ENCODE peak calls at places on chromosomes 3 and 15, in seven cellular contexts. Q, V, I, F, D, R and E are unnamed samples.

GRCh38 chr15:45449878-45450277 is 71.5 kb upstream of the GATM start:
- DNase-seq in D (no peak), Q (no peak), I (no peak), R (no peak), V (no peak), F (no peak), E (no peak)

GRCh38 chr3:126259411-126260391 is 79.3 kb upstream of the ALDH1L1 start:
- DNase-seq in R (peak), I (peak), D (no peak), F (no peak), V (no peak), Q (peak), E (no peak)

GRCh38 chr3:145457825-145458552 is 703.0 kb downstream of the PLOD2 start:
- DNase-seq in R (no peak), V (no peak), F (no peak), I (no peak), Q (no peak), D (no peak), E (no peak)

GRCh38 chr3:65972765-65973164 is 66.0 kb downstream of the MAGI1 start:
- DNase-seq in I (no peak), R (no peak), D (no peak), Q (no peak), F (no peak), V (no peak), E (no peak)

GRCh38 chr3:50089603-50089945 is 855 bp downstream of the RBM5 start:
- DNase-seq in Q (no peak), V (no peak), R (no peak), I (no peak), F (no peak), D (no peak), E (no peak)

GRCh38 chr3:53113293-53114010 is 16.8 kb downstream of the RFT1 start:
- DNase-seq in Q (no peak), R (no peak), V (no peak), F (no peak), D (no peak), I (no peak), E (no peak)

GRCh38 chr3:191809326-191809949 is 348.5 kb downstream of the PYDC2 start:
- DNase-seq in I (no peak), R (peak), V (no peak), Q (no peak), D (peak), F (no peak), E (no peak)

GRCh38 chr15:78951841-78952238 is 7.0 kb upstream of the CTSH start:
- DNase-seq in D (no peak), R (peak), V (no peak), Q (no peak), F (no peak), I (no peak), E (no peak)

GRCh38 chr3:30656624-30657141 is 50.3 kb downstream of the TGFBR2 start:
- DNase-seq in D (no peak), Q (no peak), V (no peak), F (no peak), R (no peak), I (no peak), E (no peak)

GRCh38 chr15:65086680-65087111 is 10.2 kb downstream of the KBTBD13 start:
- DNase-seq in Q (peak), V (no peak), F (no peak), D (no peak), R (no peak), I (no peak), E (no peak)

GRCh38 chr15:69766156-69766555 is 313.5 kb downstream of the RPLP1 start:
- DNase-seq in Q (no peak), V (no peak), D (no peak), F (no peak), I (no peak), R (no peak), E (no peak)

GRCh38 chr3:141371882-141372281 is 3.6 kb downstream of the ZBTB38 start:
- DNase-seq in R (no peak), V (no peak), Q (no peak), I (no peak), D (no peak), F (no peak), E (no peak)

GRCh38 chr3:184259878-184260570 is 1.3 kb downstream of the CAMK2N2 start:
- DNase-seq in I (peak), D (no peak), R (no peak), Q (peak), V (peak), F (no peak), E (peak)

GRCh38 chr15:90362936-90363212 is 10.8 kb downstream of the ZNF774 start:
- DNase-seq in D (no peak), Q (no peak), V (no peak), R (no peak), F (no peak), I (no peak), E (no peak)

GRCh38 chr15:47768730-47769129 is 51.4 kb downstream of the SEMA6D start:
- DNase-seq in D (no peak), F (no peak), I (no peak), R (no peak), V (no peak), Q (no peak), E (no peak)

GRCh38 chr15:79282371-79283251 is at the start of gene ANKRD34C:
- DNase-seq in Q (peak), F (no peak), I (no peak), R (no peak), V (no peak), D (no peak), E (no peak)

GRCh38 chr3:46276497-46277099 is 34.3 kb downstream of the CCR3 start:
- DNase-seq in V (no peak), D (peak), Q (peak), I (peak), R (peak), F (no peak), E (no peak)

GRCh38 chr3:9934235-9934621 is 594 bp downstream of the CRELD1 start:
- DNase-seq in V (no peak), Q (peak), D (no peak), F (no peak), I (peak), R (no peak), E (no peak)

GRCh38 chr3:64022451-64023186 is 675 bp downstream of the PSMD6 start:
- DNase-seq in V (no peak), D (no peak), F (no peak), R (no peak), Q (peak), I (peak), E (peak)

GRCh38 chr15:58537480-58537879 is 105.7 kb downstream of the LIPC start:
- DNase-seq in D (no peak), I (no peak), R (no peak), Q (no peak), V (no peak), F (no peak), E (no peak)

GRCh38 chr3:194879991-194880939 is 194.6 kb downstream of the FAM43A start:
- DNase-seq in F (no peak), I (no peak), D (no peak), Q (peak), R (no peak), V (no peak), E (no peak)

GRCh38 chr3:10420745-10421475 is 84.5 kb downstream of the ATP2B2 start:
- DNase-seq in F (no peak), V (no peak), R (no peak), Q (no peak), I (no peak), D (no peak), E (no peak)

GRCh38 chr3:61466357-61466756 is 95.0 kb upstream of the PTPRG start:
- DNase-seq in F (no peak), V (no peak), D (no peak), R (no peak), Q (no peak), I (no peak), E (no peak)

GRCh38 chr3:112416391-112417212 is 82.7 kb downstream of the BTLA start:
- DNase-seq in I (no peak), D (peak), F (no peak), Q (no peak), V (no peak), R (no peak), E (no peak)

GRCh38 chr15:40349163-40349562 is 1.7 kb upstream of the PHGR1 start:
- DNase-seq in V (no peak), D (no peak), R (peak), Q (no peak), I (no peak), F (no peak), E (no peak)

GRCh38 chr15:40354408-40355171 is 3.4 kb upstream of the DISP2 start:
- DNase-seq in V (no peak), F (no peak), I (peak), R (no peak), Q (peak), D (no peak), E (no peak)

GRCh38 chr15:40353697-40354096 is 2.9 kb downstream of the PHGR1 start:
- DNase-seq in I (no peak), F (no peak), D (no peak), Q (no peak), V (no peak), R (no peak), E (no peak)

GRCh38 chr15:40355976-40356585 is 1.9 kb upstream of the DISP2 start:
- DNase-seq in D (no peak), V (no peak), F (no peak), I (no peak), Q (no peak), R (no peak), E (no peak)

DNA sequence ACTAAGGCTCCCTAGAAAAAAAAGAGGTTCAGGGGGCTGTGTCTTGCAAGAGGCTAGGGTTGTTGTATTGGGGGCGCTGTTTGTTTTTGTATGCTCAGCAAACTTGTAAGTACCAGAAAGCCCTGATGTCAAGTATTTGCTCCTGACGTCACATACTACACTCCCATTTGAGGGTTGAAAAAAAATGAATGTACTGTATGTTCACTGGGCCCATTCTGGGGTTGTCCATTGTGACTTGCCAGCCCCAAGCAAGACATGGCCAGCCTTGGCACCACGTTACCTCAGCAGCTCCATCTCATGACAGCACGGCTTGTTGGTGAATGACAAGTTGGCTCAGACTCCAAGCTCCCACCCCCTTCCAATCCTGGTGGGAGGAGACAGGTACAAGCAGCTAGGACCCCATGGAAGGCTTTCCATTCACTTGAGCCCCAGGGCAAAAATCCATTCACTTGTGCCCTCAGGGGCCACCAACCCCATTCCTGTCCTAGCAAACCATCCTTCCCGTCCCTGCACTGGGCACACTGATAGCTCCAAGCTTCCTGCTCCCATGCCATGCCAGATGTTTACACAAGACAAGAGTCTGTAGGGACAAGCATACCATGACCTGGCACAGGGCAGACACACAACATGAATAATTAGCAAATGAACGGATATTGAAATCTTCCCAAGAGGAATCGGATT is 1.5 kb downstream of the PHGR1 start:
- DNase-seq in V (no peak), F (no peak), R (no peak), I (no peak), D (no peak), Q (no peak), E (no peak)
- TF ChIP-seq POLR2AphosphoS5 in V (no peak), F (no peak), R (no peak), I (no peak), D (no peak), Q (no peak), E (no peak)

GRCh38 chr15:63981596-63982320 is 64.5 kb downstream of the DAPK2 start:
- DNase-seq in V (no peak), R (no peak), D (no peak), I (no peak), Q (no peak), F (no peak), E (no peak)

GRCh38 chr15:63983071-63983711 is 63.1 kb downstream of the DAPK2 start:
- DNase-seq in R (no peak), V (no peak), I (no peak), F (no peak), Q (no peak), D (no peak), E (no peak)

GRCh38 chr15:63984331-63984730 is 62.0 kb downstream of the DAPK2 start:
- DNase-seq in V (no peak), F (no peak), Q (no peak), R (no peak), D (no peak), I (no peak), E (no peak)

GRCh38 chr15:63985221-63986184 is 60.8 kb downstream of the DAPK2 start:
- DNase-seq in R (no peak), V (no peak), D (no peak), I (no peak), Q (no peak), F (no peak), E (no peak)

DNA sequence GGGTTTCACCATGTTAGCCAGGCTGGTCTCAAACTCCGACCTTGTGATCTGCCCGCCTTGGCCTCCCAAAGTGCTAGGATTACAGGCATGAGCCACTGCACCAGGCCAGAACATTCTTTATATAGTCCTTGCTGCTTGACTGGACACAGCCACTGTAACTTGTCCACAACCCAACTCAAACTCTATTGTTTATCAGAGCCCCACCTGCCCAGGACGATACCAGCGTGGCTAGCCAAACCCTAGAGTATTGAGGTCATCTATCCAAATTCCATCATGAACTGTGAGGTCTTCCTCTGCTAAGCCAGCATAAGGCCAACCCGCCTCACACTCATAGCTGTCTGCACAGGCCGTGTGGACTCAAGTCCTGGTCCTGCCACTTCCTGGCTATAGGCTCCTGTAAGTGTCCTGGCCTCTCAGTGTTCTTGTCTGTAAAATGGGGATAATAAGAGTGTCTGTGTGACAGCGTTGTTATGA is 63.9 kb downstream of the DAPK2 start:
- DNase-seq in V (no peak), F (no peak), D (no peak), I (no peak), R (no peak), Q (no peak), E (no peak)
- TF ChIP-seq TAF1 in V (no peak), F (no peak), D (no peak), I (no peak), R (no peak), Q (no peak), E (no peak)

GRCh38 chr3:69763458-69763857 is 24.2 kb downstream of the MITF start:
- DNase-seq in I (no peak), F (no peak), R (no peak), V (no peak), Q (no peak), D (no peak), E (no peak)
- TF ChIP-seq POLR2AphosphoS5 in I (no peak), F (no peak), R (no peak), V (no peak), Q (no peak), D (no peak), E (no peak)

DNA sequence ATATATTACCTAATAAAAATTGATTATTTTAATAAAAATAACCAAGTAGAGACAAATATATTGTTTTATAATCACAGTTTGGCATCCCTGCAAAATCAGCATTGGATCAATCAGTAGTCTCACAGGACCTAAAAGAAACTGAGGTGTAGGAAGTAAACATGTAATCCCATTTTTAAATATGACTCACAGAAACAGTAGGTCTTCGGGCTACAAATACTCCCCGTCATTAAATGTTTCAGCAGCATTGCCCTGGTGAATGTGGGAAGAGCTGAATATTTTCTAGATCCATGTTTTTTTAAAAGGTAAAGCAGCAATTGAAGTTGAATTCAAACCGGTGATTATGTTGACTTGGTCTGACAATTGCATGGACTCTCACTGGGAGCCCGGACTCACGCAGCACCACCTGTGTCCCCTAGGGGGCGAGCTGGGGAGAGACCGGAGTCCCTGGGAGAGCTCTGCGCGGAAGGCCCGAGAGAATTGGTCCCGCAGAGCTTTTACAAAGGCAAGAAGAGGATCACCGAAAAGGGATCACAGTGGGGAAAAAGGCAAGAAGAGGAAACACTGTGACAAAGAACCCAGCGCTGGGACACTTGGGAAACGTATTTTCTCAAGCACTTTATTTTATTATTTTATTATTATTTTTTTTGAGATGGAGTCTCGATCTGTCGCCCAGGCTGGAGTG is 17.2 kb upstream of the USP3 start:
- DNase-seq in D (peak), F (no peak), Q (peak), V (peak), R (peak), I (peak), E (no peak)
- TF ChIP-seq TAF1 in D (no peak), F (no peak), Q (no peak), V (no peak), R (no peak), I (no peak), E (no peak)